ENCODE peak calls at places on chromosomes 13 and 19, in four cellular contexts. H is CD4-positive, alpha-beta T cell; K is lung; G is GM23338. N is an unnamed sample.

GRCh38 chr19:18294467-18294864 is 13.0 kb upstream of the JUND start:
- DNase-seq in H (peak), K (no peak), G (peak), N (no peak)

GRCh38 chr13:99969368-99969933 is 2.1 kb downstream of the ZIC5 start:
- DNase-seq in H (no peak), K (no peak), G (no peak), N (no peak)

GRCh38 chr19:55300821-55301458 is 17.1 kb downstream of the BRSK1 start:
- DNase-seq in H (no peak), K (no peak), G (no peak), N (no peak)

GRCh38 chr13:98839826-98840769 is 87.6 kb upstream of the SLC15A1 start:
- DNase-seq in H (peak), K (peak), G (peak), N (no peak)

GRCh38 chr13:49820591-49821215 is 28.2 kb upstream of the KPNA3 start:
- DNase-seq in H (no peak), K (no peak), G (no peak), N (no peak)

GRCh38 chr13:33228645-33229445 is 56.7 kb downstream of the STARD13 start:
- DNase-seq in H (no peak), K (no peak), G (peak), N (no peak)

GRCh38 chr19:10510301-10510802 is 6.9 kb downstream of the S1PR5 start:
- DNase-seq in H (peak), K (no peak), G (peak), N (no peak)

GRCh38 chr13:30196025-30196424 is 111.3 kb downstream of the KATNAL1 start:
- DNase-seq in H (no peak), K (no peak), G (peak), N (no peak)

GRCh38 chr19:24054044-24054935 is 32.7 kb upstream of the ZNF254 start:
- DNase-seq in H (no peak), K (no peak), G (no peak), N (no peak)

GRCh38 chr13:114152831-114153371 is 20.5 kb upstream of the RASA3 start:
- DNase-seq in H (no peak), K (no peak), G (no peak), N (no peak)

GRCh38 chr19:2333027-2333806 is 4.7 kb downstream of the SPPL2B start:
- DNase-seq in H (no peak), K (no peak), G (no peak), N (no peak)

GRCh38 chr13:33446821-33447481 is 161.4 kb upstream of the STARD13 start:
- DNase-seq in H (no peak), K (peak), G (no peak), N (no peak)

GRCh38 chr19:18150776-18151624 is 2.0 kb upstream of the PIK3R2 start:
- DNase-seq in H (no peak), K (no peak), G (no peak), N (peak)

GRCh38 chr19:33740811-33741396 is 55.8 kb upstream of the KCTD15 start:
- DNase-seq in H (peak), K (no peak), G (peak), N (no peak)

GRCh38 chr13:78604782-78605611 is 1.6 kb upstream of the POU4F1 start:
- DNase-seq in H (no peak), K (no peak), G (peak), N (no peak)

GRCh38 chr13:26457212-26457611 is 100.3 kb upstream of the WASF3 start:
- DNase-seq in H (no peak), K (no peak), G (no peak), N (no peak)

GRCh38 chr13:36801035-36801434 is 18.0 kb upstream of the RFXAP start:
- DNase-seq in H (no peak), K (no peak), G (no peak), N (no peak)

GRCh38 chr13:80572308-80572676 is 231.4 kb upstream of the SPRY2 start:
- DNase-seq in H (no peak), K (no peak), G (no peak), N (no peak)

GRCh38 chr13:67588607-67589006 is 358.5 kb upstream of the PCDH9 start:
- DNase-seq in H (no peak), K (no peak), G (no peak), N (no peak)

GRCh38 chr13:60757481-60757880 is 360.5 kb downstream of the TDRD3 start:
- DNase-seq in H (no peak), K (no peak), G (no peak), N (no peak)

GRCh38 chr13:41603917-41604316 is 146.6 kb downstream of the RGCC start:
- DNase-seq in H (no peak), K (no peak), G (no peak), N (no peak)

GRCh38 chr19:53409505-53410204 is 14.7 kb downstream of the ZNF765 start:
- DNase-seq in H (no peak), K (no peak), G (no peak), N (no peak)

GRCh38 chr13:49996166-49996915 is 501 bp upstream of the TRIM13 start:
- DNase-seq in H (peak), K (peak), G (peak), N (peak)

GRCh38 chr13:33251131-33251629 is 34.4 kb downstream of the STARD13 start:
- DNase-seq in H (no peak), K (no peak), G (no peak), N (no peak)

GRCh38 chr19:18251587-18252369 is 22.5 kb downstream of the IQCN start:
- DNase-seq in H (peak), K (peak), G (peak), N (peak)

GRCh38 chr19:56167064-56167578 is 8.7 kb upstream of the GALP start:
- DNase-seq in H (no peak), K (no peak), G (peak), N (no peak)

GRCh38 chr19:768424-768823 is 17.5 kb downstream of the MISP start:
- DNase-seq in H (no peak), K (no peak), G (no peak), N (no peak)

GRCh38 chr13:110127986-110128511 is 178.9 kb downstream of the COL4A1 start:
- DNase-seq in H (no peak), K (peak), G (no peak), N (no peak)

GRCh38 chr13:113862766-113863510 is 938 bp downstream of the GAS6 start:
- DNase-seq in H (no peak), K (no peak), G (peak), N (peak)

GRCh38 chr13:44809152-44809551 is 180.1 kb downstream of the NUFIP1 start:
- DNase-seq in H (no peak), K (peak), G (no peak), N (no peak)

GRCh38 chr13:40401911-40402776 is 264.3 kb downstream of the FOXO1 start:
- DNase-seq in H (no peak), K (peak), G (no peak), N (peak)

GRCh38 chr13:97067342-97067895 is 73.1 kb upstream of the OXGR1 start:
- DNase-seq in H (no peak), K (no peak), G (no peak), N (no peak)

GRCh38 chr19:8831832-8832131 is 322 bp downstream of the ZNF558 start:
- DNase-seq in H (no peak), K (no peak), G (peak), N (no peak)

GRCh38 chr13:45511310-45512147 is 46.8 kb downstream of the COG3 start:
- DNase-seq in H (no peak), K (no peak), G (peak), N (no peak)

GRCh38 chr19:15820646-15821045 is 5.2 kb upstream of the OR10H1 start:
- DNase-seq in H (no peak), K (no peak), G (no peak), N (no peak)
- TF ChIP-seq CTCF in H (no peak), K (no peak), G (no peak), N (no peak)

GRCh38 chr19:14577264-14577663 is 5.4 kb upstream of the NDUFB7 start:
- DNase-seq in H (no peak), K (no peak), G (no peak), N (no peak)

GRCh38 chr19:14576363-14576762 is 4.5 kb upstream of the NDUFB7 start:
- DNase-seq in H (no peak), K (no peak), G (no peak), N (no peak)

GRCh38 chr19:14582894-14583340 is at the start of gene CLEC17A:
- DNase-seq in H (no peak), K (no peak), G (no peak), N (no peak)

GRCh38 chr19:14577885-14578427 is 4.9 kb upstream of the CLEC17A start:
- DNase-seq in H (no peak), K (no peak), G (peak), N (no peak)

GRCh38 chr19:14580623-14581237 is 2.2 kb upstream of the CLEC17A start:
- DNase-seq in H (no peak), K (no peak), G (no peak), N (no peak)
- TF ChIP-seq CTCF in H (no peak), K (no peak), G (peak), N (no peak)

DNA sequence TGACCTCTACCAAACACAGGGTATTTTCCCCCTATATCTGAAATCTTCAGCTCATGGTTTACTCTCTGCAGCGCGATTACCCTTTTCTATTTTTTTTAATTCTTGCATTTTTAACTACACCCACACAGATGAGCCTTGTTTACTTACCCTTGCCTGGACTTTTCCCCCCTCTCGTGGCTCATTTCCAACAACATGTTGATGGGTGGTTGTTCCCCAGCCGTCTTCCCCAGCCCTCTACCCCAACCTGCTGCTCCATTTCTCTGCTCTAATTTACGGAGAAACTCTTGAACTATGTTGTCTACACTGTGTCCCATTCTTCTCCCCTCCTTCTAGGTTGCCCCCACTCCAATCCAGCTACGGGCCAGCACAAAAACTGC is 674 bp downstream of the ZNF790 start:
- DNase-seq in H (no peak), K (no peak), G (peak), N (no peak)
- TF ChIP-seq CTCF in H (no peak), K (no peak), G (no peak), N (no peak)

GRCh38 chr13:95248953-95249352 is 52.3 kb downstream of the ABCC4 start:
- DNase-seq in H (no peak), K (no peak), G (no peak), N (no peak)

GRCh38 chr13:95243207-95243606 is 58.0 kb downstream of the ABCC4 start:
- DNase-seq in H (no peak), K (no peak), G (no peak), N (no peak)

GRCh38 chr13:95246292-95247082 is 54.8 kb downstream of the ABCC4 start:
- DNase-seq in H (no peak), K (no peak), G (no peak), N (no peak)

GRCh38 chr13:95247857-95248256 is 53.4 kb downstream of the ABCC4 start:
- DNase-seq in H (no peak), K (no peak), G (no peak), N (no peak)

GRCh38 chr13:95245072-95245471 is 56.2 kb downstream of the ABCC4 start:
- DNase-seq in H (no peak), K (no peak), G (no peak), N (no peak)
- TF ChIP-seq CTCF in H (no peak), K (no peak), G (no peak), N (no peak)

GRCh38 chr19:46374526-46375475 is 27.9 kb downstream of the PPP5C start:
- DNase-seq in H (no peak), K (no peak), G (no peak), N (peak)

GRCh38 chr19:46369817-46370216 is 22.9 kb downstream of the PPP5C start:
- DNase-seq in H (no peak), K (no peak), G (no peak), N (no peak)

GRCh38 chr19:46371371-46371901 is 24.5 kb downstream of the PPP5C start:
- DNase-seq in H (no peak), K (no peak), G (peak), N (peak)

GRCh38 chr19:46373573-46374359 is 26.9 kb downstream of the PPP5C start:
- DNase-seq in H (no peak), K (peak), G (peak), N (peak)

GRCh38 chr19:46372901-46373572 is 26.1 kb downstream of the PPP5C start:
- DNase-seq in H (no peak), K (no peak), G (peak), N (peak)
- TF ChIP-seq CTCF in H (no peak), K (no peak), G (peak), N (no peak)

GRCh38 chr13:63455938-63456337 is 2040.3 kb upstream of the PCDH20 start:
- DNase-seq in H (no peak), K (no peak), G (peak), N (no peak)
- TF ChIP-seq CTCF in H (no peak), K (no peak), G (peak), N (no peak)

GRCh38 chr13:46962286-46962941 is 65.6 kb upstream of the HTR2A start:
- DNase-seq in H (no peak), K (no peak), G (peak), N (no peak)
- TF ChIP-seq CTCF in H (peak), K (no peak), G (peak), N (no peak)